ENCODE peak calls at places on chromosomes 13 and 19, in four cellular contexts. H, S, Z and X are unnamed samples.

GRCh38 chr19:33426621-33427475 is 53.3 kb downstream of the CEBPG start:
- ATAC-seq in S (no peak), Z (no peak), H (no peak), X (no peak)

GRCh38 chr13:49220035-49220855 is at the start of gene MLNR:
- ATAC-seq in S (peak), Z (peak), H (peak), X (peak)

GRCh38 chr13:75410207-75410606 is 71.8 kb downstream of the TBC1D4 start:
- ATAC-seq in S (no peak), Z (no peak), H (no peak), X (peak)

GRCh38 chr19:38663957-38664502 is 16.6 kb downstream of the ACTN4 start:
- ATAC-seq in Z (peak), S (no peak), H (peak), X (no peak)

GRCh38 chr19:15421726-15422260 is 3.0 kb upstream of the AKAP8L start:
- ATAC-seq in H (no peak), Z (no peak), S (no peak), X (no peak)

GRCh38 chr19:49779731-49780578 is 13.2 kb downstream of the AP2A1 start:
- ATAC-seq in H (no peak), S (no peak), Z (no peak), X (peak)

GRCh38 chr19:19528721-19529490 is at the start of gene YJEFN3:
- ATAC-seq in S (no peak), H (no peak), Z (no peak), X (no peak)

GRCh38 chr13:97191143-97191542 is 31.0 kb upstream of the MBNL2 start:
- ATAC-seq in S (no peak), H (no peak), Z (no peak), X (no peak)

GRCh38 chr13:76980075-76980718 is 11.7 kb upstream of the CLN5 start:
- ATAC-seq in Z (peak), S (peak), H (peak), X (peak)

GRCh38 chr13:50348402-50348801 is 333.2 kb downstream of the KCNRG start:
- ATAC-seq in S (no peak), Z (no peak), H (no peak), X (no peak)

GRCh38 chr19:48663667-48664066 is 9.2 kb downstream of the NTN5 start:
- ATAC-seq in Z (no peak), H (no peak), S (no peak), X (no peak)

GRCh38 chr13:41639237-41639904 is 182.0 kb downstream of the RGCC start:
- ATAC-seq in H (no peak), S (no peak), Z (no peak), X (no peak)

GRCh38 chr13:107851670-107852460 is 363.5 kb downstream of the LIG4 start:
- ATAC-seq in Z (no peak), H (no peak), S (no peak), X (no peak)

GRCh38 chr19:28705008-28705407 is 507.9 kb downstream of the UQCRFS1 start:
- ATAC-seq in Z (no peak), S (peak), H (no peak), X (no peak)

GRCh38 chr19:9597027-9597426 is 12.7 kb upstream of the ZNF121 start:
- ATAC-seq in Z (no peak), H (no peak), S (peak), X (peak)

GRCh38 chr13:40126301-40127085 is 471.0 kb downstream of the COG6 start:
- ATAC-seq in Z (no peak), H (no peak), S (no peak), X (no peak)

GRCh38 chr19:55240713-55241020 is 12.1 kb upstream of the TMEM86B start:
- ATAC-seq in Z (no peak), S (no peak), H (no peak), X (no peak)

GRCh38 chr19:49475191-49475932 is 1.3 kb downstream of the FLT3LG start:
- ATAC-seq in S (no peak), H (no peak), Z (no peak), X (no peak)

GRCh38 chr13:79987323-79987722 is 353.6 kb downstream of the SPRY2 start:
- ATAC-seq in S (peak), Z (no peak), H (no peak), X (peak)

GRCh38 chr19:33310606-33311325 is 8.4 kb upstream of the CEBPA start:
- ATAC-seq in H (no peak), S (peak), Z (no peak), X (peak)

GRCh38 chr19:43692882-43693281 is 22.9 kb upstream of the PLAUR start:
- ATAC-seq in Z (no peak), S (no peak), H (no peak), X (no peak)

GRCh38 chr13:68046900-68047299 is 816.8 kb upstream of the PCDH9 start:
- ATAC-seq in S (no peak), Z (no peak), H (no peak), X (no peak)

GRCh38 chr13:91845612-91846011 is 447.2 kb downstream of the GPC5 start:
- ATAC-seq in H (no peak), S (no peak), Z (no peak), X (no peak)

GRCh38 chr19:10113592-10113963 is 2.1 kb downstream of the P2RY11 start:
- ATAC-seq in S (no peak), H (no peak), Z (peak), X (peak)

GRCh38 chr19:7914099-7914498 is 531 bp upstream of the TGFBR3L start:
- ATAC-seq in Z (no peak), H (no peak), S (no peak), X (no peak)

GRCh38 chr19:45528744-45529453 is 21.6 kb downstream of the VASP start:
- ATAC-seq in S (peak), Z (peak), H (peak), X (peak)

GRCh38 chr13:51721485-51721884 is 82.5 kb downstream of the DHRS12 start:
- ATAC-seq in S (no peak), H (no peak), Z (no peak), X (no peak)